ENCODE peak calls at places on chromosome 18, in nine cellular contexts. R is transverse colon, N is mammary epithelial cell, T is PC-9, Q is colonic mucosa, O is sigmoid colon, D is brain microvascular endothelial cell, P is endothelial cell, J is choroid plexus epithelial cell. G is an unnamed sample.

GRCh38 chr18:76488190-76488589 is 6.9 kb downstream of the ZNF516 start:
- DNase-seq in R (no peak), N (no peak), T (no peak), Q (no peak), O (no peak), D (peak), P (no peak), J (peak), G (no peak)

GRCh38 chr18:29749699-29750098 is 1292.8 kb downstream of the DSC3 start:
- DNase-seq in R (no peak), N (peak), T (no peak), Q (no peak), O (no peak), D (no peak), P (no peak), J (peak), G (no peak)

GRCh38 chr18:54323970-54324369 is 33.7 kb downstream of the STARD6 start:
- DNase-seq in R (no peak), N (no peak), T (no peak), Q (no peak), O (no peak), D (no peak), P (no peak), J (no peak), G (no peak)

GRCh38 chr18:68034293-68034692 is 517.8 kb upstream of the DSEL start:
- DNase-seq in R (no peak), N (no peak), T (no peak), Q (no peak), O (no peak), D (no peak), P (no peak), J (peak), G (no peak)

GRCh38 chr18:61335737-61336555 is 2.7 kb downstream of the CDH20 start:
- DNase-seq in R (no peak), N (no peak), T (no peak), Q (no peak), O (no peak), D (no peak), P (no peak), J (peak), G (no peak)

GRCh38 chr18:50507120-50507590 is 52.7 kb upstream of the MAPK4 start:
- DNase-seq in R (peak), N (peak), T (peak), Q (no peak), O (peak), D (peak), P (peak), J (peak), G (peak)

GRCh38 chr18:13610517-13610916 is 115.8 kb downstream of the FAM210A start:
- DNase-seq in R (no peak), N (no peak), T (no peak), Q (no peak), O (peak), D (no peak), P (no peak), J (no peak), G (no peak)

GRCh38 chr18:76558881-76559667 is 64.0 kb upstream of the ZNF516 start:
- DNase-seq in R (peak), N (peak), T (peak), Q (peak), O (no peak), D (no peak), P (no peak), J (no peak), G (no peak)

GRCh38 chr18:55685638-55686037 is 97.6 kb upstream of the TCF4 start:
- DNase-seq in R (no peak), N (peak), T (no peak), Q (no peak), O (no peak), D (no peak), P (no peak), J (no peak), G (no peak)

GRCh38 chr18:25247725-25248124 is 104.2 kb downstream of the ZNF521 start:
- DNase-seq in R (no peak), N (no peak), T (no peak), Q (no peak), O (no peak), D (peak), P (no peak), J (no peak), G (no peak)

GRCh38 chr18:75110846-75111415 is 98.0 kb downstream of the PTGR3 start:
- DNase-seq in R (no peak), N (no peak), T (no peak), Q (no peak), O (no peak), D (no peak), P (peak), J (no peak), G (no peak)

GRCh38 chr18:75502286-75502685 is 74.8 kb upstream of the SMIM21 start:
- DNase-seq in R (no peak), N (no peak), T (no peak), Q (no peak), O (no peak), D (peak), P (no peak), J (peak), G (no peak)

GRCh38 chr18:13641551-13642439 is 84.6 kb downstream of the FAM210A start:
- DNase-seq in R (no peak), N (no peak), T (no peak), Q (no peak), O (peak), D (no peak), P (peak), J (peak), G (no peak)

GRCh38 chr18:77101410-77102245 is 31.0 kb downstream of the MBP start:
- DNase-seq in R (peak), N (peak), T (peak), Q (peak), O (peak), D (peak), P (no peak), J (peak), G (no peak)

GRCh38 chr18:53780666-53781065 is 443.8 kb downstream of the MBD2 start:
- DNase-seq in R (no peak), N (no peak), T (no peak), Q (no peak), O (no peak), D (no peak), P (no peak), J (no peak), G (no peak)

GRCh38 chr18:7619676-7620075 is 52.6 kb downstream of the PTPRM start:
- DNase-seq in R (no peak), N (no peak), T (no peak), Q (no peak), O (no peak), D (no peak), P (no peak), J (no peak), G (no peak)

GRCh38 chr18:36761186-36761698 is 67.6 kb downstream of the TPGS2 start:
- DNase-seq in R (no peak), N (no peak), T (no peak), Q (no peak), O (no peak), D (no peak), P (no peak), J (no peak), G (no peak)

GRCh38 chr18:48993586-48993985 is 42.8 kb upstream of the SMAD7 start:
- DNase-seq in R (no peak), N (peak), T (no peak), Q (no peak), O (no peak), D (no peak), P (no peak), J (no peak), G (no peak)

GRCh38 chr18:79948719-79949411 is 2.6 kb downstream of the SLC66A2 start:
- DNase-seq in R (peak), N (no peak), T (no peak), Q (peak), O (peak), D (no peak), P (no peak), J (no peak), G (no peak)

GRCh38 chr18:31386683-31387082 is 10.1 kb downstream of the DSG4 start:
- DNase-seq in R (no peak), N (no peak), T (no peak), Q (no peak), O (no peak), D (no peak), P (no peak), J (peak), G (no peak)

GRCh38 chr18:75209129-75209951 is at the start of gene PTGR3:
- DNase-seq in R (peak), N (peak), T (peak), Q (peak), O (peak), D (peak), P (peak), J (peak), G (peak)

GRCh38 chr18:10391506-10391905 is 62.9 kb upstream of the APCDD1 start:
- DNase-seq in R (no peak), N (no peak), T (no peak), Q (no peak), O (no peak), D (no peak), P (no peak), J (no peak), G (no peak)

GRCh38 chr18:5159080-5159479 is 38.0 kb downstream of the AKAIN1 start:
- DNase-seq in R (no peak), N (no peak), T (no peak), Q (no peak), O (no peak), D (no peak), P (no peak), J (no peak), G (no peak)

GRCh38 chr18:49778826-49779465 is 34.4 kb downstream of the ACAA2 start:
- DNase-seq in R (no peak), N (peak), T (no peak), Q (no peak), O (no peak), D (peak), P (no peak), J (peak), G (no peak)

GRCh38 chr18:22348521-22349316 is 69.0 kb downstream of the CTAGE1 start:
- DNase-seq in R (peak), N (peak), T (peak), Q (peak), O (no peak), D (peak), P (peak), J (peak), G (no peak)

GRCh38 chr18:24380163-24380747 is 17.4 kb downstream of the OSBPL1A start:
- DNase-seq in R (no peak), N (no peak), T (no peak), Q (no peak), O (no peak), D (no peak), P (no peak), J (no peak), G (no peak)

GRCh38 chr18:23487738-23488625 is 15.3 kb upstream of the RMC1 start:
- DNase-seq in R (peak), N (no peak), T (no peak), Q (peak), O (no peak), D (no peak), P (no peak), J (peak), G (no peak)

GRCh38 chr18:3051718-3052410 is 38.9 kb upstream of the LPIN2 start:
- DNase-seq in R (peak), N (no peak), T (peak), Q (peak), O (no peak), D (no peak), P (no peak), J (no peak), G (no peak)

GRCh38 chr18:68566991-68567390 is 147.9 kb downstream of the TMX3 start:
- DNase-seq in R (no peak), N (no peak), T (no peak), Q (no peak), O (no peak), D (no peak), P (no peak), J (no peak), G (no peak)

GRCh38 chr18:59246796-59247195 is 26.5 kb downstream of the RAX start:
- DNase-seq in R (no peak), N (no peak), T (no peak), Q (no peak), O (no peak), D (no peak), P (no peak), J (no peak), G (no peak)

GRCh38 chr18:59249186-59249774 is 24.0 kb downstream of the RAX start:
- DNase-seq in R (peak), N (peak), T (peak), Q (peak), O (no peak), D (peak), P (peak), J (peak), G (peak)
- TF ChIP-seq CTCF in R (peak), N (peak), T (peak), Q (peak), O (peak), D (peak), P (peak), J (peak), G (peak)

GRCh38 chr18:73355076-73355475 is 487.3 kb upstream of the NETO1 start:
- DNase-seq in R (no peak), N (no peak), T (no peak), Q (no peak), O (no peak), D (no peak), P (no peak), J (peak), G (no peak)

GRCh38 chr18:73352546-73352945 is 484.8 kb upstream of the NETO1 start:
- DNase-seq in R (no peak), N (no peak), T (no peak), Q (no peak), O (no peak), D (no peak), P (no peak), J (peak), G (no peak)
- TF ChIP-seq CTCF in R (no peak), N (no peak), T (no peak), Q (no peak), O (no peak), D (no peak), P (no peak), J (peak), G (no peak)

GRCh38 chr18:62566818-62567217 is 44.0 kb downstream of the ZCCHC2 start:
- DNase-seq in R (no peak), N (no peak), T (no peak), Q (no peak), O (no peak), D (no peak), P (no peak), J (no peak), G (no peak)

GRCh38 chr18:62569081-62569480 is 46.3 kb downstream of the ZCCHC2 start:
- DNase-seq in R (no peak), N (no peak), T (no peak), Q (no peak), O (no peak), D (no peak), P (no peak), J (no peak), G (no peak)

GRCh38 chr18:62571037-62571436 is 48.2 kb downstream of the ZCCHC2 start:
- DNase-seq in R (no peak), N (no peak), T (no peak), Q (no peak), O (no peak), D (no peak), P (no peak), J (no peak), G (no peak)

GRCh38 chr18:62564044-62564443 is 41.2 kb downstream of the ZCCHC2 start:
- DNase-seq in R (no peak), N (no peak), T (no peak), Q (no peak), O (no peak), D (no peak), P (no peak), J (no peak), G (no peak)

GRCh38 chr18:62566199-62566598 is 43.4 kb downstream of the ZCCHC2 start:
- DNase-seq in R (peak), N (no peak), T (no peak), Q (peak), O (no peak), D (no peak), P (peak), J (peak), G (no peak)
- TF ChIP-seq CTCF in R (peak), N (no peak), T (peak), Q (peak), O (no peak), D (peak), P (no peak), J (peak), G (peak)

GRCh38 chr18:59902180-59902992 is 2.6 kb downstream of the PMAIP1 start:
- DNase-seq in R (no peak), N (peak), T (no peak), Q (no peak), O (no peak), D (no peak), P (no peak), J (peak), G (no peak)

GRCh38 chr18:59899298-59900221 is at the start of gene PMAIP1:
- DNase-seq in R (peak), N (peak), T (peak), Q (peak), O (peak), D (peak), P (peak), J (peak), G (peak)

GRCh38 chr18:59898609-59899297 is 1.0 kb upstream of the PMAIP1 start:
- DNase-seq in R (no peak), N (no peak), T (no peak), Q (no peak), O (no peak), D (no peak), P (peak), J (peak), G (no peak)

GRCh38 chr18:59898093-59898492 is 1.7 kb upstream of the PMAIP1 start:
- DNase-seq in R (no peak), N (no peak), T (no peak), Q (no peak), O (no peak), D (no peak), P (no peak), J (no peak), G (no peak)

DNA sequence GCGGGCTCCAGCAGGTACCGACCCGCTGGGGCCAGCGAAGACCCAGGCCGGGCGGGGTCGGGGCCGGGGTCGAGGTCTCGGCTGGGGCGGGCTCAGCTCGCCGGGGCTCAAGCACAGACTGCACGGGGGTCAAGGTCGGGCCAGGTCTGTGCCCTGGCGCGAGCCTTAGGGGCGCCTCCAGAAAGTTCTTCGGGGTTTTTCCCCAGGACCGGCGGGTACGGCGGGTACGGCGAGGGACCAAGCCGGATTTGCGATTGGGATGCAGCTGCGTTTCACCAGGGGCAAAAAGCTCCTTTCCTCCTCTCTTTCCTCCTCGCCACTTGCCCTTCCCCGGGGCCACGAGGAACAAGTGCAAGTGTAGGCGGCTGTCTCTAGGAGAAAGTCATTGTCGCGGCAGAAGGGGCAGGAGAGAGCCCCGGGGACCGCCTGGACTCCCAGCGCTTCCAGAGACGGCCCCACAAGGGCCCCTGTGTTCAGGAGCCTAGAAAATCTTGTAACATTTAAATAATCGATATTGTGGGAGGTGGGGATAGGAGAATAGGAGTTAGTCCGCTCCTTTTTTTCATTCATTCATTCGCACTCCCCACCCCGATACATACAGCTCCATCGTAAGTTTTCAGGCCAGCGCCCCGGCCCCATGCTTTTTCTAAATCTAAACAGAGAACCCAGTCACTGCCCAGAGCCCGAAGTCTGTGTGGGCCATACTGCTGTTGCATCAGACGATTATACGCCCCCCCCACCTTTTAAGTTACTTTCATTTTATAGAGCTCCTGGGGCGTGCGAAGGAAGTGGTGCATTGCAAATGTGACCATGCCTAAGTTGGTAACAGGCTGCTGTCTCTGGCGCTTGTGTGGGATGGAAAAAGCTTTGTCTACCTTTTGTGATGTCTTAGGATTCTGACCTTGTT is 679 bp downstream of the PMAIP1 start:
- DNase-seq in R (peak), N (peak), T (no peak), Q (peak), O (no peak), D (peak), P (peak), J (peak), G (peak)
- TF ChIP-seq CTCF in R (no peak), N (no peak), T (no peak), Q (no peak), O (no peak), D (no peak), P (no peak), J (no peak), G (no peak)